ENCODE peak calls at places on chromosomes 16 and 17, in four cellular contexts. O, Q, L and P are unnamed samples.

GRCh38 chr16:27951752-27952151 is 111.8 kb downstream of the GSG1L start:
- DNase-seq in O (no peak), Q (no peak), L (no peak), P (no peak)

GRCh38 chr16:58937661-58938060 is 203.5 kb upstream of the GOT2 start:
- DNase-seq in O (no peak), Q (no peak), L (no peak), P (no peak)

GRCh38 chr16:68275611-68276191 is 11.4 kb downstream of the SLC7A6 start:
- DNase-seq in O (no peak), Q (no peak), L (peak; percentile 35), P (no peak)

GRCh38 chr16:52254753-52255152 is 292.2 kb downstream of the TOX3 start:
- DNase-seq in O (no peak), Q (no peak), L (no peak), P (no peak)

GRCh38 chr17:57006040-57006439 is 28.1 kb downstream of the SCPEP1 start:
- DNase-seq in O (no peak), Q (no peak), L (no peak), P (no peak)

GRCh38 chr16:27772093-27772820 is 222.3 kb downstream of the KATNIP start:
- DNase-seq in O (no peak), Q (no peak), L (no peak), P (no peak)

GRCh38 chr16:15811778-15812750 is 44.8 kb downstream of the MYH11 start:
- DNase-seq in O (no peak), Q (no peak), L (no peak), P (peak; percentile 44)

GRCh38 chr16:28910046-28911031 is 14.7 kb downstream of the RABEP2 start:
- DNase-seq in O (no peak), Q (no peak), L (no peak), P (no peak)

GRCh38 chr17:6491071-6491700 is 46.9 kb downstream of the PIMREG start:
- DNase-seq in O (peak; percentile 10), Q (no peak), L (no peak), P (no peak)

GRCh38 chr16:68782198-68783174 is 45.4 kb downstream of the CDH1 start:
- DNase-seq in O (no peak), Q (no peak), L (no peak), P (no peak)

GRCh38 chr17:10197362-10197720 is 1.1 kb downstream of the GAS7 start:
- DNase-seq in O (no peak), Q (no peak), L (no peak), P (no peak)

GRCh38 chr16:22353188-22353919 is 21.1 kb downstream of the CDR2 start:
- DNase-seq in O (no peak), Q (no peak), L (peak; percentile 66), P (no peak)

GRCh38 chr16:68235882-68236803 is at the start of gene ESRP2:
- DNase-seq in O (peak; percentile 71), Q (no peak), L (peak; percentile 80), P (peak; percentile 94)

GRCh38 chr16:67278773-67279295 is 498 bp upstream of the PLEKHG4 start:
- DNase-seq in O (no peak), Q (no peak), L (no peak), P (no peak)

GRCh38 chr16:89481556-89481955 is 8.8 kb downstream of the ANKRD11 start:
- DNase-seq in O (no peak), Q (no peak), L (no peak), P (no peak)

GRCh38 chr16:89484088-89484501 is 6.3 kb downstream of the ANKRD11 start:
- DNase-seq in O (no peak), Q (no peak), L (no peak), P (no peak)

GRCh38 chr16:89484923-89485679 is 5.3 kb downstream of the ANKRD11 start:
- DNase-seq in O (no peak), Q (no peak), L (no peak), P (no peak)

GRCh38 chr16:89482087-89482823 is 8.1 kb downstream of the ANKRD11 start:
- DNase-seq in O (no peak), Q (no peak), L (no peak), P (no peak)

GRCh38 chr16:89482824-89483220 is 7.5 kb downstream of the ANKRD11 start:
- DNase-seq in O (no peak), Q (no peak), L (no peak), P (no peak)
- H3K4me1 ChIP-seq in O (peaks cover 33% of the 10 kb centered on the region), Q (peaks cover 79% of the 10 kb centered on the region), L (peaks cover 97% of the 10 kb centered on the region), P (peaks cover 100% of the 10 kb centered on the region)

GRCh38 chr16:86499889-86500707 is 10.2 kb upstream of the FOXF1 start:
- DNase-seq in O (no peak), Q (no peak), L (no peak), P (no peak)
- TF ChIP-seq EP300 in O (no peak), Q (no peak), L (no peak), P (peak; percentile 76)

GRCh38 chr17:64406321-64407200 is 15.9 kb upstream of the PECAM1 start:
- DNase-seq in O (no peak), Q (no peak), L (peak; percentile 92), P (no peak)
- H3K4me1 ChIP-seq in O (peaks cover 15% of the 10 kb centered on the region), Q (peaks cover 10% of the 10 kb centered on the region), L (peaks cover 95% of the 10 kb centered on the region), P (peaks cover 7% of the 10 kb centered on the region)

DNA sequence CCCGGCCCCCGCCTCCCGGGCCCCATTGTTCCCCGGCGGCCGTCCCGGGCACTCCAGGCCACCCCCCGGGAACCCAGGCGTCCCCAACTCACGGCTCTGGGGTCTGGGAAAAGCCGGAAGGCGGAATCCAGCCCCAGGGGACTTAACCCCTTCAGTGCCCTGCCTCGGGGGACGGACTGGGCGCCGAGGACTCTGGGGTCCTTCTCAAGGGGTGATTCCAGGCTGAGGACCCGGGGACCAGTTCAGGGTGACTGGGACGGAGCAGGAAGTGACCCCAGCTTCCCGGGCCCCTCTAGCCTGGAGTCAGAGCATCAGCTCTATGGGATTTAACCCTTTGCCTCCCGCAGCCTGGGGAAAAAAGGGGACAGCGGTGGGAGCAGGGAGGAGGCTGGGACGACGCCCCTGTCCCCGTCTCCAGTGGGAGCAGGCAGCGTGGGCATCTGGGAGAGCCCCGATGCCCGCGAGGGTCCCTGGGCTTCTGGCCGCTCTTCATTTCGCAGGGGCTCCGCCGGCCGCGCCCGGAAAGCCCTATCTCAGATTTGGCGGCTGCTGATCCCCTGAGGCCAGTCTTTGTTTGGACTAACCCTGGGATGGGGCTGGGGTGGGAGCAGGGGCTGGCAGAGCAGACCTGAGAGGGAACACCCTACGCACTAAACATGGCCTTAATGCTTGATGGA is at the start of gene ZNF629:
- DNase-seq in O (peak; percentile 78), Q (no peak), L (peak; percentile 79), P (peak; percentile 71)
- TF ChIP-seq EP300 in O (no peak), Q (no peak), L (peak; percentile 46), P (no peak)

GRCh38 chr17:19345486-19346350 is 16.8 kb downstream of the B9D1 start:
- DNase-seq in O (no peak), Q (no peak), L (peak; percentile 62), P (no peak)

GRCh38 chr17:19343256-19343630 is 19.3 kb downstream of the B9D1 start:
- DNase-seq in O (no peak), Q (no peak), L (no peak), P (no peak)

GRCh38 chr17:19345067-19345460 is 17.5 kb downstream of the B9D1 start:
- DNase-seq in O (no peak), Q (no peak), L (no peak), P (no peak)

GRCh38 chr17:19343671-19344151 is 18.8 kb downstream of the B9D1 start:
- DNase-seq in O (peak; percentile 32), Q (no peak), L (no peak), P (no peak)

GRCh38 chr17:19344311-19345066 is 18.0 kb downstream of the B9D1 start:
- DNase-seq in O (no peak), Q (no peak), L (no peak), P (no peak)
- H3K4me1 ChIP-seq in O (peaks cover 14% of the 10 kb centered on the region), Q (peaks cover 12% of the 10 kb centered on the region), L (peaks cover 47% of the 10 kb centered on the region), P (peaks cover 36% of the 10 kb centered on the region)

DNA sequence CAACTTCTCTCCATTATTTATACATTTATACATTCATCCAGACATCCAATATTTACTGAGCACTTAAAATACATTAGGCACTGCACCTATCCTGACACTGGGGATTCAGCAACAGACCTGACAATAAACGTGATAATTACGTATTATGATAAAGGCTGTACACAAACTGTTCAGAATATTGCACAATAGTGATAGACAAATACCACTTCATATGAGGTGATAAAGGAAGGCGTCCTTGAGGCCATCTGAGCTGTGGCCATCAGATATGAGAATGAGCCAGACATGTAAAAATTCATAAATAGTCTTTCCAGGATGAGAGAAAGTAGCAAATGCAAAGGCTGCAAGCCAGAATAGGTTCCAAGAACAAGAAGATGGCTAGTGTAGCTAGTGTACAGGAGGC is 8.6 kb downstream of the USP32 start:
- DNase-seq in O (no peak), Q (no peak), L (no peak), P (no peak)
- TF ChIP-seq EP300 in O (no peak), Q (no peak), L (no peak), P (no peak)

GRCh38 chr17:79203657-79204056 is 129.0 kb downstream of the ENGASE start:
- DNase-seq in O (no peak), Q (no peak), L (no peak), P (no peak)

GRCh38 chr17:79204261-79204660 is 129.6 kb downstream of the ENGASE start:
- DNase-seq in O (no peak), Q (no peak), L (no peak), P (no peak)

GRCh38 chr17:79203016-79203415 is 128.4 kb downstream of the ENGASE start:
- DNase-seq in O (no peak), Q (no peak), L (no peak), P (no peak)

GRCh38 chr17:79207957-79208356 is 133.3 kb downstream of the ENGASE start:
- DNase-seq in O (no peak), Q (no peak), L (no peak), P (no peak)

DNA sequence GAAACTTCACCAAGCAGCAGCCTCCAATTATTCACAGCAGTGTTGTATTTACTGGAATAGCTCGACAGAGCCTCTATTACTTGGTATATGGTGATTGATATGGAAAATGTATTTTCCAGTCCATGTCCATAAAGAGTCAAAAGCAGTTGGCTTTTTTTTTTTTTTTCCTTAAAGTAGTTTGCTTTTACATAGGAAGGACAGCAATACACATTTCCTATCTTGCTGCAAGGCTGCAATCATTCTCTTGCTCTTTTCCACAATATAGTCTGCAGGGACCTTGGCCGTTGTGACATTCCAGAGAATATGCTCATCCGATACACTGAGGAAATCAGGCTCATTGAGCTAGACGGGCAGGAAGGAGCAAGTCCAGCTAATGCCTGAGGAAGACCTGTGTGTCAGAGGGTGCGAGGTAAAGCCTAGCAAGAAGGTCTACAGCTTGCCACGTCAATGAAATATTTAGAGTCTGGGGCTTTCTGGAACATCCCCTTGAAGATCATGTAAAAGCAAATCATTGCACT is 131.1 kb downstream of the ENGASE start:
- DNase-seq in O (no peak), Q (no peak), L (no peak), P (no peak)
- H3K4me1 ChIP-seq in O (no peaks in the 10 kb centered on the region), Q (no peaks in the 10 kb centered on the region), L (no peaks in the 10 kb centered on the region), P (no peaks in the 10 kb centered on the region)